ENCODE peak calls at places on chromosomes 12 and 14, in five cellular contexts. A is GM12891, V is SK-N-SH, P is K562, Q is GM12878. S is an unnamed sample.

GRCh38 chr14:73386342-73386741 is 72.0 kb downstream of the NUMB start:
- DNase-seq in A (no peak), V (no peak), P (no peak), Q (no peak), S (no peak)

GRCh38 chr12:123085730-123086487 is 65.0 kb downstream of the PITPNM2 start:
- DNase-seq in A (no peak), V (peak), P (no peak), Q (no peak), S (no peak)

GRCh38 chr12:109981311-109981710 is 14.9 kb downstream of the GIT2 start:
- DNase-seq in A (no peak), V (no peak), P (no peak), Q (no peak), S (no peak)

GRCh38 chr12:53145383-53145782 is 35.1 kb upstream of the ZNF740 start:
- DNase-seq in A (no peak), V (no peak), P (no peak), Q (no peak), S (no peak)

GRCh38 chr12:107328442-107329133 is 235.2 kb upstream of the CRY1 start:
- DNase-seq in A (no peak), V (no peak), P (no peak), Q (no peak), S (no peak)

GRCh38 chr12:115096673-115097349 is 412.8 kb upstream of the TBX3 start:
- DNase-seq in A (no peak), V (peak), P (no peak), Q (no peak), S (no peak)

GRCh38 chr12:57165741-57166140 is 18.3 kb upstream of the LRP1-AS start:
- DNase-seq in A (no peak), V (no peak), P (no peak), Q (no peak), S (no peak)

GRCh38 chr12:51326762-51327439 is 2.9 kb upstream of the BIN2 start:
- DNase-seq in A (peak), V (no peak), P (peak), Q (peak), S (peak)

GRCh38 chr12:4270670-4271432 is 2.7 kb upstream of the CCND2 start:
- DNase-seq in A (no peak), V (peak), P (no peak), Q (no peak), S (no peak)

GRCh38 chr14:73796881-73797539 is 54.6 kb upstream of the PTGR2 start:
- DNase-seq in A (no peak), V (no peak), P (no peak), Q (no peak), S (no peak)

GRCh38 chr12:76848132-76848531 is 30.7 kb downstream of the CSRP2 start:
- DNase-seq in A (no peak), V (no peak), P (no peak), Q (no peak), S (no peak)

GRCh38 chr12:50542448-50542847 is 37.7 kb downstream of the DIP2B start:
- DNase-seq in A (no peak), V (no peak), P (no peak), Q (no peak), S (no peak)

GRCh38 chr12:118773956-118774723 is 207.2 kb upstream of the SRRM4 start:
- DNase-seq in A (no peak), V (peak), P (no peak), Q (no peak), S (no peak)

GRCh38 chr12:68536885-68537284 is 73.8 kb upstream of the RAP1B start:
- DNase-seq in A (no peak), V (no peak), P (no peak), Q (no peak), S (no peak)

GRCh38 chr14:61213116-61213720 is 67.9 kb downstream of the TMEM30B start:
- DNase-seq in A (no peak), V (no peak), P (no peak), Q (no peak), S (no peak)

GRCh38 chr14:69539631-69540410 is 34.9 kb downstream of the CCDC177 start:
- DNase-seq in A (no peak), V (no peak), P (no peak), Q (no peak), S (no peak)
- TF ChIP-seq TAF1 in A (no peak), V (no peak), P (no peak), Q (no peak), S (no peak)

DNA sequence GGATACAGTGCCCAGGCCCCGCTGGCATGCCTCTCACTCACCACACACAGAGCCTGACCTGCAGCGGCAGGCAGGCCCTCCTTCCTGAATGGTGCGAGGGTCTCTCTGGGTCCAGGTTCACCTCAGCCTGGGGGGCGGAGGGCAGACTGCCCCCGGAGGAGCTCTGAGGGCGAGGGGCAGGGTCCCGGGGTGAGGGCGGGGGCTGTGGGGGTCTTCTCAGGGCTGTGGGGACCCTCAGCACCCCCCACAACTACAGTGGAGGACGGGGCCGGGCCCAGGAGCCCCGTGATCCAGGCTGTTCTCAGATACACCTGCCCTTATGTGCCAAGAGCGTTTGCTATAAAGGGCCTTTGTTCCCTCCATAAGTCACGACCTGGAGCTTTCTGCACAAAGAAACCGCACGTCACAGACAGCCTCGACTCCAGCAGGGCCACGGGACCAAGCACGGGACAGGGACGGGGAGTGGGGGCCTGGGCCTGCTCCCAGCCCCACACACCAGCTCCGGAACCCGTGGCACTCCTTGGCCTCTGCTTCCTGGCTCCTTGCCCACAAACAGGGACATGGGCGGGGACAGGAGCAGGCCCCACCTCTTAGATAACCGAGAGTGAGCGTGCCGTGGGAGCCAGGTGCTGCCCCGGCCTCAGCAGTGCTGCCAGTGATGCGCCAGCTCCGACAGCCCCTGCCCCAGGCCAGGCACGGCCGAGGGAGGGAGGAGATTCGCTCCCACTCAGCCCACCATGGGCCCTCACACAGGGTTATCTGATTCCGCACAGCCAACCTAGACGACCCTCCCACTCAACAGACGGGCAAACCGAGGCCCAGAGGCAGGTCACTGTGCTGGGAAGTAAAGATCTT is 101.9 kb downstream of the RFLNA start:
- DNase-seq in A (no peak), V (peak), P (peak), Q (no peak), S (no peak)
- TF ChIP-seq TAF1 in A (no peak), V (no peak), P (no peak), Q (no peak), S (no peak)

GRCh38 chr12:88144546-88145468 is 2.7 kb downstream of the TMTC3 start:
- DNase-seq in A (no peak), V (no peak), P (no peak), Q (no peak), S (no peak)

GRCh38 chr12:88142610-88142991 is 494 bp downstream of the TMTC3 start:
- DNase-seq in A (no peak), V (no peak), P (peak), Q (no peak), S (no peak)

GRCh38 chr12:88141774-88142609 is at the start of the genes CEP290 and TMTC3:
- DNase-seq in A (peak), V (peak), P (peak), Q (peak), S (peak)

GRCh38 chr12:88145567-88146347 is 3.6 kb downstream of the TMTC3 start:
- DNase-seq in A (no peak), V (no peak), P (no peak), Q (no peak), S (no peak)

GRCh38 chr12:88144037-88144436 is 1.9 kb downstream of the TMTC3 start:
- DNase-seq in A (no peak), V (no peak), P (no peak), Q (no peak), S (no peak)
- TF ChIP-seq TAF1 in A (no peak), V (no peak), P (no peak), Q (no peak), S (no peak)

GRCh38 chr14:62592877-62593276 is 452.4 kb downstream of the KCNH5 start:
- DNase-seq in A (no peak), V (no peak), P (no peak), Q (no peak), S (no peak)
- TF ChIP-seq TAF1 in A (no peak), V (no peak), P (no peak), Q (no peak), S (no peak)

GRCh38 chr12:116714175-116714574 is 23.7 kb downstream of the SPRING1 start:
- DNase-seq in A (no peak), V (no peak), P (no peak), Q (no peak), S (no peak)

GRCh38 chr12:116710367-116710766 is 27.5 kb downstream of the SPRING1 start:
- DNase-seq in A (no peak), V (no peak), P (no peak), Q (no peak), S (no peak)

GRCh38 chr12:116713529-116713928 is 24.3 kb downstream of the SPRING1 start:
- DNase-seq in A (no peak), V (no peak), P (no peak), Q (no peak), S (no peak)

GRCh38 chr12:116708826-116709756 is 28.8 kb downstream of the SPRING1 start:
- DNase-seq in A (no peak), V (peak), P (no peak), Q (no peak), S (no peak)

DNA sequence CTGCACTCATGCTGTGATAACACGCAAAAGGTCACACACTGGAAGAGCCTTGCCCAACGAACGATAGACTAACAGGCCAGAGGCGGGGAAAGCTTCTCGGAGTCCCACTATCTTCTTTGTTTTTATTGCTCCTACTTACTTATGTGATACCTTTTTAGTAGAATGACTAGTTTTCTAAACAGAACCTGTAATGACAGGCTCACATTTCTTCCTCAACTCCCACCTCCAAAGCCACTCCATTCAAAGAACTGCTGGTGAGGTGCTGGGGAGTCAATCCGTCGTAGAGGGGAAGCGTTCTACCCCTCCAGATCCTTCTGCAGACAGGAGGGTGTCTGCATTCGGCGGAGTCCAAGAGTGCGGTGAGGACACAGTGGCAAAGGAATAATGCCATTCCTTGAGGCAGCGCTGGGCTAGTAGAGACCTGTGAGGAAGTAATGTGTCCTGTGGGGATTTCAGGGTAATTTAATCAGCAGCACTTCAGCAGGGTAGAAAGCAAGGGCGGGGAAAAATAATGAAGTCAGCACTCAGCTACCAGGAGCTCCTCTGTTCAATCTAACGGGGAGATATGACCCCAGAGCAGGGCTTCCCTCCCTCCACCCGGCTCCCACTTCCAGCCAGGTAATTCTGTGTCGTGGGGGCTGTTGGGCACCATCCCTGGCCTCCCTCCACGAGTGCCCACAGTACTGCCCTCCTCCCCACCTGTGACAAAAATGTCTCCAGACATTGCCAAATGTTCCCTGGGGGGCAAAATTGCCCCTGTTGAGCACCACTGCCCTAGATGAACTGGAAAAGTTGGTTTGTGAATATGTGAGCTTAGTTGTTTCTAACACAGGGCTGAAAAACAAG is 25.2 kb downstream of the SPRING1 start:
- DNase-seq in A (no peak), V (no peak), P (no peak), Q (no peak), S (no peak)
- TF ChIP-seq TAF1 in A (no peak), V (no peak), P (no peak), Q (no peak), S (no peak)

GRCh38 chr14:59739794-59740193 is 130.8 kb downstream of the RTN1 start:
- DNase-seq in A (no peak), V (no peak), P (no peak), Q (no peak), S (no peak)
- TF ChIP-seq TAF1 in A (no peak), V (no peak), P (no peak), Q (no peak), S (no peak)